ENCODE peak calls at places on chromosomes 2 and 18, in nine cellular contexts. C, W, R, H, X, A, Q, E and K are unnamed samples.

GRCh38 chr2:197071213-197071612 is 144.7 kb upstream of the PGAP1 start:
- DNase-seq in R (no peak), Q (no peak), C (no peak), X (no peak), H (no peak), E (no peak), A (no peak), W (no peak), K (no peak)

GRCh38 chr2:191114403-191114886 is 36.3 kb downstream of the STAT4 start:
- DNase-seq in H (no peak), C (no peak), Q (no peak), A (no peak), X (no peak), E (no peak), R (no peak), W (no peak), K (peak; percentile 64)

GRCh38 chr18:49994410-49994809 is 181.1 kb upstream of the ACAA2 start:
- DNase-seq in H (no peak), R (no peak), C (no peak), E (no peak), A (no peak), W (no peak), Q (no peak), X (peak; percentile 66), K (no peak)

GRCh38 chr2:218366621-218367414 is 10.2 kb downstream of the CATIP start:
- DNase-seq in H (no peak), Q (no peak), A (no peak), W (no peak), C (no peak), E (no peak), X (no peak), R (no peak), K (no peak)

GRCh38 chr18:47404845-47405244 is 153.4 kb upstream of the SKOR2 start:
- DNase-seq in H (no peak), X (no peak), Q (no peak), A (no peak), R (no peak), C (no peak), E (no peak), W (no peak), K (no peak)

GRCh38 chr2:162710282-162710891 is 128.2 kb downstream of the KCNH7 start:
- DNase-seq in H (no peak), E (peak; percentile 13), Q (no peak), A (peak; percentile 34), R (no peak), X (peak; percentile 2), W (no peak), C (no peak), K (no peak)

GRCh38 chr18:25164837-25165791 is 186.9 kb downstream of the ZNF521 start:
- DNase-seq in E (no peak), W (peak; percentile 16), C (peak; percentile 1), Q (no peak), X (peak; percentile 23), R (no peak), A (no peak), H (no peak), K (peak; percentile 19)

GRCh38 chr18:41378628-41379027 is 576.4 kb upstream of the PIK3C3 start:
- DNase-seq in E (no peak), H (no peak), W (peak; percentile 21), Q (no peak), C (no peak), X (no peak), A (no peak), R (no peak), K (no peak)

GRCh38 chr2:49192041-49192440 is 37.7 kb upstream of the FSHR start:
- DNase-seq in C (no peak), H (no peak), X (no peak), E (no peak), A (no peak), W (no peak), R (no peak), Q (no peak), K (no peak)
- TF ChIP-seq CTCF in C (no peak), H (no peak), X (no peak), E (no peak), A (no peak), W (no peak), R (no peak), Q (no peak), K (no peak)

DNA sequence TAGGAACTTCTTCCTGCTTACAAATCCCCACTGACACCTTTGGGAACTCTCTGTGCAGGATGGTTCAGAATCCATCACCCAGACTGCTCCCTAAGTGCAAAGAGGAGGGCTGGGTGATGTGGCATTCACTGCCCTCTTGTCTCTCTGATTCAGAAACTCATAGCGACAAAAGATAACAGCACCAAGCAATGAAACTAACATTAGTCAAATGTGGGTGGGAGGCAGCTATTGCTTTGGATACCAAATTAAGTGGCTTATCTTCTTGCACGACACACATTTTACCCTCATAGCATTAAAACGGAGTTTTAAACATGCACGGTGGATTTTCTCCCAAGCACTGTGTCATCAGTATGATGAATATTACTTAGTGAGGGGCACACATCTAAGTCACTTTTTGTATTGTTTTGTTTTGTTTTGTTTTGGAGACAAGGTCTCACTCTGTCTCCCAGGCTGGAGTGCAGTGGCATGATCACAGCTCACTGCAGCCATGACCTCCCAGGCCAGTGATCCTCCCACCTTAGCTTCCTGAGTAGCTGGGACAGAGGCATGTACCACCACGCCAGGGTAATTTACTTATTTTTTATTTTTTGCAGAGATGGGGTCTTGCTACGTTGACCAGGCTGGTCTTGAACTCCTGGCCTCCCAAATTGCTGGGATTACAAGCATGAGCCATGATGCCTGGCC is 40.9 kb upstream of the NEB start:
- DNase-seq in X (peak; percentile 9), Q (no peak), W (no peak), R (no peak), H (no peak), C (no peak), A (no peak), E (no peak), K (no peak)
- H3K4me3 ChIP-seq in X (no peak overlapping the region), Q (no peak overlapping the region), W (no peak overlapping the region), R (no peak overlapping the region), H (no peak overlapping the region), C (no peak overlapping the region), A (no peak overlapping the region), E (no peak overlapping the region), K (no peak overlapping the region)

DNA sequence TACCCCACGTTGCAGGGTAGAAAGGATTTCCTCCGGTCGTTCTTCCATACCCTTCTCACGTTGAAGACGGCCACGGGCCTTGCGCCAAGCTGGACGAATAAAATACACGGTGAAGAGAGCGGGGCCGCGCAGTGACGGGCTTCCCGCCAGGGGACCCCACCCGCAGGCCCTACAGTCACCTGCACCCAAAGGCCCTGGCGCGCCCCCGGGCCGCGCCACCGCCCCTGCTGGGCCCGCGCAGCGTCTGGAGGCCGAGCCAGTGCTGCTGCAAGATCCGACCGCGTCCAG is 199 bp downstream of the FBXO15 start:
- DNase-seq in H (no peak), Q (no peak), R (no peak), E (no peak), X (no peak), W (no peak), C (no peak), A (no peak), K (no peak)
- TF ChIP-seq CTCF in H (no peak), Q (no peak), R (no peak), E (no peak), X (no peak), W (no peak), C (no peak), A (no peak), K (no peak)

DNA sequence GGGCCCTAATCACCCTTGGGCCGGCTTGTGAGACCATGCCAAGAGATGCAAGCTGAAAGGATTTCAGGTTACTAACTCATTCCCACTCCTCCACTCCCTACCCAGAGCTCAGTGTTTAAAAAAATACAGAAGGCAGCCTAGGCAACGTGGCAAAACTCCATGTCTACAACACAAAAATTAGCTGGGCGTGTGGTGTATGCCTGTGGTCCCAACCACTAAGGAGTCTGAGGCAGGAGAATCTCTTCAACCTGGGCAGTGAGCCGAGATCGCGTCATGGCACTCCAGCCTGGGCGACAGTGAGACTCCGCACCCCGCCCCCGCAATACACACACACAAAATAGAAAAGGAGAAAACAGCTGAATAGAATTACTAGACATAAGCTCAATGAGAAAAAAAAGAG is 10.3 kb downstream of the IWS1 start:
- DNase-seq in W (no peak), E (peak; percentile 59), R (peak; percentile 88), Q (peak; percentile 35), A (peak; percentile 49), H (no peak), C (no peak), X (peak; percentile 38), K (no peak)
- H3K4me3 ChIP-seq in W (no peak overlapping the region), E (no peak overlapping the region), R (no peak overlapping the region), Q (no peak overlapping the region), A (no peak overlapping the region), H (peak overlapping the region; percentile 4), C (no peak overlapping the region), X (no peak overlapping the region), K (no peak overlapping the region)

GRCh38 chr2:70141754-70142589 is 48.8 kb downstream of the C2orf42 start:
- DNase-seq in R (no peak), W (no peak), H (peak; percentile 87), E (no peak), Q (no peak), X (peak; percentile 75), C (no peak), A (no peak), K (no peak)

GRCh38 chr2:70142590-70143313 is 48.1 kb downstream of the C2orf42 start:
- DNase-seq in X (peak; percentile 100), Q (peak; percentile 99), A (peak; percentile 99), H (peak; percentile 100), E (peak; percentile 100), W (peak; percentile 99), C (peak; percentile 85), R (peak; percentile 100), K (peak; percentile 97)

GRCh38 chr2:70144443-70145167 is 46.2 kb downstream of the C2orf42 start:
- DNase-seq in Q (no peak), H (peak; percentile 42), C (no peak), X (no peak), R (no peak), E (no peak), W (no peak), A (no peak), K (no peak)

GRCh38 chr2:70143314-70144150 is 47.3 kb downstream of the C2orf42 start:
- DNase-seq in W (peak; percentile 30), A (peak; percentile 73), C (no peak), R (peak; percentile 82), H (peak; percentile 68), E (peak; percentile 63), Q (peak; percentile 67), X (peak; percentile 73), K (no peak)

GRCh38 chr2:70140978-70141753 is 49.7 kb downstream of the C2orf42 start:
- DNase-seq in W (no peak), X (peak; percentile 69), H (peak; percentile 95), R (peak; percentile 77), E (peak; percentile 71), C (peak; percentile 84), A (peak; percentile 79), Q (peak; percentile 89), K (no peak)
- TF ChIP-seq CTCF in W (no peak), X (no peak), H (peak; percentile 78), R (no peak), E (peak; percentile 72), C (peak; percentile 35), A (peak; percentile 29), Q (no peak), K (peak; percentile 76)

DNA sequence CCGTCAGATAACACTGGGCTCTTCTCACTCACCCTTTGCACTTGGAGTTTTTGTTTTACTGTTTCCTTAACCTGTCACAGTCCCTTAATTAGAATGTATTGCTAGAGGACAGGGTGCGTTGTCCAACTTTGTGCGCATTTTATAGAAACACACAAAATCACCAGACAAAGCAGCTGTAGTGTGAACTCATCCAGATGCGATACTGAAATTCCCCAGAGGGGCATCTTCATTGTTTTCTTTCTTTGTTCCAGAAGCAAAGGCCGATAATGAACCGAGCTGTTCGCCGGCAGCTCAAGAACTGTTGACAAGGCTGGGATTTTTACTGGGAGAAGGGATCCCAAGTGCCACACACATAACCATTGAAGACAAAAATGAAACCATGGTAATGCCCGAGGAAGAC is 137.6 kb downstream of the WDSUB1 start:
- DNase-seq in A (no peak), R (no peak), H (no peak), Q (no peak), C (no peak), E (no peak), X (no peak), W (no peak), K (no peak)
- H3K4me3 ChIP-seq in A (no peak overlapping the region), R (no peak overlapping the region), H (no peak overlapping the region), Q (no peak overlapping the region), C (no peak overlapping the region), E (no peak overlapping the region), X (no peak overlapping the region), W (no peak overlapping the region), K (no peak overlapping the region)